ENCODE peak calls at places on chromosomes 6 and 20, in seven cellular contexts. T is HCT116, J is HepG2, R is K562, E is SK-N-SH, P is GM12878, S is H1. C is an unnamed sample.

GRCh38 chr6:23533954-23534725 is 591.9 kb upstream of the NRSN1 start:
- DNase-seq in T (no peak), J (no peak), R (no peak), E (no peak), P (no peak), S (no peak), C (no peak)

GRCh38 chr20:50193851-50194830 is 3.5 kb downstream of the CEBPB start:
- DNase-seq in T (no peak), J (no peak), R (no peak), E (no peak), P (no peak), S (no peak), C (peak; percentile 24)

GRCh38 chr6:145372671-145373123 is 362.6 kb downstream of the EPM2A start:
- DNase-seq in T (no peak), J (peak; percentile 12), R (no peak), E (no peak), P (peak; percentile 52), S (no peak), C (peak; percentile 34)

GRCh38 chr6:23465912-23466311 is 660.1 kb upstream of the NRSN1 start:
- DNase-seq in T (no peak), J (no peak), R (no peak), E (no peak), P (no peak), S (no peak), C (no peak)

GRCh38 chr6:52588710-52589091 is 11.8 kb upstream of the TRAM2 start:
- DNase-seq in T (no peak), J (no peak), R (no peak), E (no peak), P (no peak), S (no peak), C (no peak)

GRCh38 chr6:7112741-7113313 is 5.1 kb downstream of the RREB1 start:
- DNase-seq in T (no peak), J (peak; percentile 69), R (no peak), E (peak; percentile 23), P (peak; percentile 41), S (no peak), C (no peak)

GRCh38 chr6:21309791-21310190 is 283.8 kb upstream of the SOX4 start:
- DNase-seq in T (no peak), J (no peak), R (no peak), E (no peak), P (no peak), S (no peak), C (no peak)

GRCh38 chr20:53981752-53982437 is 88.5 kb downstream of the BCAS1 start:
- DNase-seq in T (no peak), J (no peak), R (no peak), E (no peak), P (no peak), S (no peak), C (no peak)

GRCh38 chr6:7378629-7379218 is 10.8 kb downstream of the CAGE1 start:
- DNase-seq in T (no peak), J (no peak), R (no peak), E (no peak), P (no peak), S (no peak), C (no peak)

GRCh38 chr20:46899619-46900018 is 5.0 kb downstream of the EYA2 start:
- DNase-seq in T (no peak), J (no peak), R (no peak), E (no peak), P (no peak), S (no peak), C (no peak)

GRCh38 chr6:44569131-44569530 is 181.6 kb downstream of the CDC5L start:
- DNase-seq in T (no peak), J (no peak), R (no peak), E (no peak), P (no peak), S (no peak), C (no peak)

DNA sequence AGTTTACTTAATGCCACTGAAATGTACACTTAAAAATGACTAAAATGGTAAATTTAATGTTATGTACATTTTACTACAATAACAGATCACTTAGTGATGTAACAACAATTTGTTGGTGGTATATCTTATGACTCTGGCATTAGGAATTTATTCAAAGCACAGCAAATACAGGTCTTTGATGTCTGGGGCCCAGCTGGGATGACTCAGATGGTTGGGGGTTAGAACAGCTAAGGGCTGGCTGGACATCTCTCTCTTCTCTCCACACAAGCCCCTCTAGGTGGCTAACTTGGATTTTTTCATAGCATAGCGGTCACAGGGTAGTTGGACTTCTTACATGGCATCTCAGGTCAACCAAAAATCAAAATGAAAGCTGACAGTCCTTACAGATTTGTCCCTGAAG is 37.4 kb upstream of the LCA5 start:
- DNase-seq in T (peak; percentile 8), J (peak; percentile 84), R (no peak), E (no peak), P (no peak), S (no peak), C (no peak)
- TF ChIP-seq JUND in T (peak; percentile 51), J (peak; percentile 61), R (no peak), E (peak; percentile 65), P (no peak), S (peak; percentile 78), C (no peak)

DNA sequence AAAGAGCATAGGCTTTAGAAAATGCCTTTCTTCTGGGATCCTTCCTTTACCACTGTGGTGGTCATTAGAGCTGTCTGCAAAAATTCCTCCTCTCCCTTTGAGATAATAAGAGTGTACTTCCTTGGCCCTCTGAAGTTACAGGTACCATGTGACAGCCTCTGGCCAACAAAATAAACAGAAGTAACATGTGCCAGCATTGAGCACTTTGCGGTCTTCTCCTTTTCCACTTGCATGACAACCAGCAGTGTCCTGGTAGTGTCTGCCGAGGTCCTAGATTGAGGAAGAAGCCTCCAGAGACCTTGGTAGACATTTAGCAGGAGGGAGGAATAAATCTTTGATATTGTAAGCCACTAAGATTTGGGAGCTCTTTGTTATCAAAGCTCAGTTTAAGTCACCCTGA is 87.5 kb upstream of the ARID1B start:
- DNase-seq in T (no peak), J (no peak), R (no peak), E (no peak), P (no peak), S (no peak), C (no peak)
- TF ChIP-seq JUND in T (no peak), J (no peak), R (no peak), E (no peak), P (no peak), S (no peak), C (no peak)

GRCh38 chr6:29629571-29629970 is 3.4 kb downstream of the GABBR1 start:
- DNase-seq in T (no peak), J (no peak), R (no peak), E (no peak), P (no peak), S (no peak), C (no peak)

GRCh38 chr6:29627762-29628418 is 5.1 kb downstream of the GABBR1 start:
- DNase-seq in T (no peak), J (no peak), R (peak; percentile 98), E (peak; percentile 94), P (no peak), S (peak; percentile 81), C (peak; percentile 25)

GRCh38 chr6:29628419-29629281 is 4.3 kb downstream of the GABBR1 start:
- DNase-seq in T (no peak), J (peak; percentile 43), R (peak; percentile 89), E (peak; percentile 90), P (no peak), S (peak; percentile 84), C (peak; percentile 93)

GRCh38 chr6:29625337-29625930 is 7.5 kb downstream of the GABBR1 start:
- DNase-seq in T (no peak), J (no peak), R (no peak), E (no peak), P (no peak), S (no peak), C (no peak)

GRCh38 chr6:29626948-29627761 is 5.8 kb downstream of the GABBR1 start:
- DNase-seq in T (no peak), J (no peak), R (peak; percentile 35), E (peak; percentile 67), P (no peak), S (no peak), C (no peak)
- TF ChIP-seq JUND in T (no peak), J (no peak), R (no peak), E (no peak), P (no peak), S (no peak), C (no peak)

GRCh38 chr6:162922816-162923215 is 195.0 kb downstream of the PACRG start:
- DNase-seq in T (no peak), J (no peak), R (no peak), E (no peak), P (no peak), S (no peak), C (no peak)

GRCh38 chr6:162921062-162921461 is 193.3 kb downstream of the PACRG start:
- DNase-seq in T (no peak), J (no peak), R (no peak), E (no peak), P (no peak), S (no peak), C (no peak)

GRCh38 chr6:162913206-162913605 is 185.4 kb downstream of the PACRG start:
- DNase-seq in T (no peak), J (no peak), R (no peak), E (no peak), P (no peak), S (no peak), C (no peak)

DNA sequence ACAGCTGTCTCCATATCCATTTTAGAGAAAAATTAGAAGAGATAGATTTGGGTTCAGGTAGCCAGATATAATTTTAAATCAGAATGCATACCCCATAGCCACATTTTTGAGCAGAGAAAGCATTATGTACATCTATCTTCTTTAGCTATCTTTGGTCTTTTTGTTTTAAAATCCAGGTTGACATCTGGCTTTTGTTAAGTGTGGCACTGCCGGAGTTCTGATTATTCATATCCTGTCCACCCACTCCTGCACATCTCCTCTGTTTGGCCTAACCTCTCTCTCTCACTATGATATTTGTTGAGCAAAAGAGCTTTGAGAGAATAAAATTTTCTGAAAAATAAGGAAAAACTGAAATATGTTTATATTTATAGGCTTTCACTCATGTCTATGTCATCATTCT is 189.7 kb downstream of the PACRG start:
- DNase-seq in T (no peak), J (no peak), R (no peak), E (peak; percentile 47), P (no peak), S (no peak), C (no peak)
- TF ChIP-seq JUND in T (no peak), J (no peak), R (no peak), E (peak; percentile 39), P (no peak), S (no peak), C (no peak)

GRCh38 chr6:157077251-157077650 is 246.1 kb downstream of the TMEM242 start:
- DNase-seq in T (no peak), J (no peak), R (no peak), E (no peak), P (no peak), S (no peak), C (no peak)
- TF ChIP-seq JUND in T (no peak), J (no peak), R (no peak), E (no peak), P (no peak), S (no peak), C (no peak)

GRCh38 chr6:35282472-35282871 is 15.1 kb upstream of the DEF6 start:
- DNase-seq in T (no peak), J (no peak), R (no peak), E (no peak), P (no peak), S (no peak), C (no peak)
- TF ChIP-seq JUND in T (no peak), J (no peak), R (no peak), E (no peak), P (no peak), S (no peak), C (no peak)